ENCODE peak calls at places on chromosomes 4 and X, in seven cellular contexts. X, R, C, J, V, T and B are unnamed samples.

GRCh38 chr4:152806492-152807125 is 26.9 kb downstream of the ARFIP1 start:
- DNase-seq in T (no peak), J (no peak), C (no peak), V (no peak), X (no peak), R (no peak), B (no peak)

GRCh38 chr4:119646347-119647071 is 17.9 kb upstream of the PDE5A start:
- DNase-seq in X (no peak), R (no peak), J (no peak), V (no peak), T (no peak), C (no peak), B (peak)

GRCh38 chrX:38156838-38157237 is 63.8 kb downstream of the SRPX start:
- DNase-seq in X (no peak), J (no peak), R (no peak), T (no peak), V (no peak), C (no peak), B (no peak)

GRCh38 chr4:663438-664428 is 10.3 kb downstream of the ATP5ME start:
- DNase-seq in C (peak), J (peak), T (peak), R (no peak), V (no peak), X (no peak), B (peak)

GRCh38 chr4:167031534-167032156 is 202.6 kb downstream of the SPOCK3 start:
- DNase-seq in J (no peak), V (no peak), X (peak), T (no peak), R (no peak), C (no peak), B (no peak)

GRCh38 chr4:1458581-1458980 is 52.3 kb upstream of the NKX1-1 start:
- DNase-seq in X (no peak), R (no peak), V (no peak), J (peak), C (no peak), T (no peak), B (no peak)

GRCh38 chr4:180456928-180457327 is 1786.3 kb upstream of the TENM3 start:
- DNase-seq in C (peak), X (peak), R (no peak), J (no peak), V (no peak), T (no peak), B (no peak)

GRCh38 chr4:141462361-141462760 is 174.0 kb upstream of the IL15 start:
- DNase-seq in J (no peak), C (no peak), V (no peak), X (peak), T (no peak), R (no peak), B (no peak)

GRCh38 chrX:25151749-25152148 is 136.0 kb upstream of the ARX start:
- DNase-seq in T (no peak), V (no peak), X (no peak), J (no peak), R (no peak), C (no peak), B (no peak)

GRCh38 chr4:146099585-146099984 is 75.9 kb upstream of the LSM6 start:
- DNase-seq in T (no peak), C (no peak), V (no peak), J (no peak), R (no peak), X (no peak), B (no peak)
- H2AFZ ChIP-seq in T (no peak), C (no peak), V (peak), J (no peak), R (no peak), X (no peak), B (no peak)

GRCh38 chrX:129719931-129720520 is 18.8 kb upstream of the XPNPEP2 start:
- DNase-seq in R (no peak), T (no peak), J (no peak), C (no peak), V (no peak), X (peak), B (no peak)
- H3K4me2 ChIP-seq in R (no peak), T (no peak), J (no peak), C (no peak), V (no peak), X (peak), B (no peak)

GRCh38 chrX:129667412-129667811 is 12.7 kb upstream of the APLN start:
- DNase-seq in C (no peak), J (no peak), T (no peak), R (no peak), V (no peak), X (no peak), B (no peak)

GRCh38 chrX:129663171-129663570 is 8.4 kb upstream of the APLN start:
- DNase-seq in C (no peak), T (no peak), J (no peak), V (no peak), X (no peak), R (no peak), B (no peak)

GRCh38 chrX:129661369-129661768 is 6.6 kb upstream of the APLN start:
- DNase-seq in C (no peak), R (no peak), J (no peak), T (no peak), X (peak), V (no peak), B (no peak)

DNA sequence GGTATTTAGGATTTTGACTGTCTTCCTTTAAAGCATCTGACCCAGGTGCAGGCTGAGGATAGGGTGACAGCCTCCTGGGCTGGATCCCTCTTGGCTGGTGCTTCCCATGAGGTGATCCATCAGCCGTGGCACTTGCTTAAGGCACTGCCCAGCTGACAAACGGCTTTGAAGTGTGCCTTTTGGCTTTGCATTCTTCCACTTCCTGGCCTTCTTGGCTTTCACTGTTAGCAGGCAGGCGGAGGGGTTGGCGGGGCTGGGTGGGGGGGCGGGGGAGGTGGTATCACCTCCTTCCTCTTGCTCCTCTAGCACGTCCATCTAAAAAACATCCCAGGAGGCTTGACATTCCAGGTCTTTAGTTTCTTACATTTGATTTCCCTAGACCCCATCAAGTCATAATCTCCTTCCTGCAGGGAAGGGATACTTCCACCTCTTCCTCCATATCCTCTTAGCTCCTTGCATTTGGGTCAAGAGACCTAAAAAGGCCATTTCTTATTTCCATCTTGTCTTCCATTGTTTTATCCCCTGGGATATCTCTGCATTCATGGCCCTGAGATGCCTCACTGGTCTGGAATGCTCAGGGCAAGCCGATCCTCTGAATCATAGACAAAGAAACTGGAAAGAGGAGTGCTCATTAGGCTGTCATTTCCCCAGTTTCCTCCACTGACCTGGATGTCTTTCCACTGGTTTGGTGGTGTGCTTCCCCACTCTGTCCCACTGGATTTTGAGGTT is 11.3 kb upstream of the APLN start:
- DNase-seq in C (peak), T (no peak), X (peak), J (no peak), R (peak), V (no peak), B (no peak)
- TF ChIP-seq EZH2phosphoT487 in C (no peak), T (no peak), X (no peak), J (no peak), R (no peak), V (no peak), B (no peak)

GRCh38 chr4:122500852-122501501 is 44.5 kb upstream of the IL2 start:
- DNase-seq in R (no peak), V (no peak), X (no peak), T (no peak), C (no peak), J (no peak), B (no peak)
- H2AFZ ChIP-seq in R (no peak), V (no peak), X (no peak), T (no peak), C (peak), J (no peak), B (no peak)

DNA sequence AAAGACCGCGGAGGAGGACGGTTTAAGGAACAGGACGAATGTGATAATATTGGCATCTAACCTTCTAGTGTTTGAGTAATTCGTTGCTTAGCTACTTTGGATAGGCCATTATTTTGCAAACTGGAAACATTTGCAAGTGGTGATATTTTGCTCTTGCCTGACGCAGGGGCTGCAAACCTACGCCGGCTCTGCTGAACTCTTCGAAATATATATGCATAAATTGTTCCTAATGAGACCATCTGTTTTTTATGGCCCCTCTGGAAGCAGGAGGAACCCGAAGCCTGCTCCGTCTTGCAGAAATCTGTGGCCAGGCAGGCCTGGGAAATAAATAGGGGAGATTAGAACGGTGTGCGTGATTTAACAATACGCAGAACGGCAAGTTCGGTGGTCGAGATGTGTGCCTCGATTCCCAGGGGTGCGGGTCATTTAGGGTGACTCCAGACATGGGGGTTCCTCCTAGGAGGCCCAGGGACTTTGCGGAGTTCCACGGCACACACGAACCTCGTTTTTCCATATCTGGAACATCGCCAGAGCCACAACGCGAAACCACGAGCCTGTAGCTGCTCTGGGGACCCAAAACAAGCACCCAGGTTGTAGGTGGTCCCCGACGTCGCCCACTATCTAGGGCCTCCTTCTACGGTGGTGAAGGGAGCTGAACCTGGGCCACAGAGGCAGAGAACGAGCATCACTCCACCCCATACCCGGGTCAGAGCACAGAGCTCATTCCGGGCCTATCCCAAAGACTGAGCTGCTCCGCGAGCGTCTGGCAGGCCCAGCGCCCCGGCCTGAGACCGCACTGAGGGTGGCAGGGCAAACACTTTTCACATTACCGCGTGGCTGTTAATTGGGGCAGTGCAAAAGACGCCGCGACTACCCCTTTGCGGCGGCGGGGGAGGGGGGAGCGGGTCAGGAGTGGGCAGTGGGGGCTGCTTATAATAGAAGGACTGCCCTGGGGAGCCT is 89.7 kb downstream of the BCOR start:
- DNase-seq in T (peak), V (no peak), J (peak), R (no peak), X (no peak), C (peak), B (no peak)
- H3K4me2 ChIP-seq in T (peak), V (no peak), J (no peak), R (no peak), X (no peak), C (peak), B (peak)

DNA sequence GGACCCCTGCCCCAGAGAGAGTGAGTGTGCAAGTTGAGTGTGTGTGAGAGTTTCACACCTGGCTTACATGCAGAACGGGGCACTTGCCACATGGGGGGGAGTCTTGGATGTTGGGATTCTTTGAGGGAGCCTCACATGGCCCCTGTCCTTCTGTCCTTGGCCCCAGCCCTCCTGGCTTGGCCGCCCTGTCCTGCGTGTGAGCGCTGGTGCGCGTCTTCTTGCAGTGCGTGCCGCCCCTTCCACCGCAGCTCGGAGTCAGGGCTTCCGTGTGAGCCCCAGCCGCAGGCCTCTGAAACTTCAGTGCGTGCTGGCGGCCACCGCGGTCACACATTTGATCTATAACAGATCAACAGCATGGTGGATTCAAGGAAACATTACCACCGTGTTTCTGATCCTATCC is 30.1 kb upstream of the HGFAC start:
- DNase-seq in C (no peak), R (no peak), J (no peak), T (no peak), V (no peak), X (no peak), B (no peak)
- TF ChIP-seq EZH2phosphoT487 in C (no peak), R (no peak), J (no peak), T (no peak), V (no peak), X (no peak), B (no peak)

DNA sequence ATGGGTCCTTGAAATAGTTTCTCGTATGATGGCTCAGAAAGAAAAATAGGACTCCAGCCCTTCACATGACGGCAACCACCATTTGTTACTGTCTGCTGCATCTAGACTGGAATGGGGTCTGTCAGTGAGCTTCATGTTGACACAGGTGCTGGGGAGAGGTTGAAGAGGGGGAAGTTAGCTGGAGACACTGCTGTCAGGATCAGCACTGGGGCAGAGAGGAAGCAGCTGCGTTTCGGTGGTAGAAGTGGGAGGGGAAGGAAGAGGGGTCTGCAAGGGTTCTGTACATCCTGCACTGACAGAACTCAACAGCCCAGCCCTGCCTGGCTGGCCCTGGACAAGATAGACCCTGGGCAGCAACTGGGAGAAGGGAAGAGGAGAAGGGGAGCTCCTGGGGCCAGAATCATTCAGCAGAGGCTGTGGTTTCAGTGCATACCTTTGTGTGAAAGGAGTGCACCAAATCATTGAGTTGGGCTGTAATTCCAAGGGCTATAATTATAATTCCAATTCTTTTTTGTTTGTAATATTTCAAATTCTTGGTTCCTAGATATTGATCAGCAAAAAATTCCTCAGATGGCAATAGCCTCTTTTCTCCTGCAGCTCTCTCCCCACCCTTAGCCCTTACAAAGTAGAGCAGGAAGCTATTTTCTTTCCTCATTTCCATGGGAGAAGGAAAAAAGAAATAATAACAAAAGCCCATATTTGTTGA is 119.4 kb upstream of the C1GALT1C1 start:
- DNase-seq in R (no peak), T (no peak), J (no peak), X (no peak), V (peak), C (no peak), B (no peak)
- H2AFZ ChIP-seq in R (no peak), T (no peak), J (no peak), X (no peak), V (peak), C (no peak), B (no peak)